ENCODE peak calls at places on chromosomes 13 and 19, in four cellular contexts. P, Y, V and X are unnamed samples.

GRCh38 chr13:110615005-110615321 is 382 bp upstream of the NAXD start:
- DNase-seq in P (no peak), Y (no peak), V (no peak), X (no peak)

GRCh38 chr13:44431150-44431549 is 57.5 kb downstream of the SERP2 start:
- DNase-seq in P (no peak), Y (no peak), V (no peak), X (no peak)

GRCh38 chr13:82062772-82063171 is 1721.8 kb upstream of the SPRY2 start:
- DNase-seq in P (no peak), Y (no peak), V (no peak), X (no peak)

GRCh38 chr13:40439928-40440327 is 226.5 kb downstream of the FOXO1 start:
- DNase-seq in P (no peak), Y (no peak), V (no peak), X (no peak)

GRCh38 chr19:39144487-39145071 is 19.0 kb downstream of the PAK4 start:
- DNase-seq in P (no peak), Y (no peak), V (peak; percentile 90), X (peak; percentile 22)

GRCh38 chr19:46787331-46788100 is 878 bp downstream of the SLC1A5 start:
- DNase-seq in P (no peak), Y (no peak), V (peak; percentile 64), X (peak; percentile 63)

GRCh38 chr13:79988573-79988972 is 352.4 kb downstream of the SPRY2 start:
- DNase-seq in P (no peak), Y (no peak), V (no peak), X (peak; percentile 83)

GRCh38 chr13:101942535-101943157 is 459.2 kb downstream of the FGF14 start:
- DNase-seq in P (no peak), Y (no peak), V (no peak), X (no peak)

GRCh38 chr19:2867025-2867991 is at the start of gene ZNF556:
- DNase-seq in P (peak; percentile 77), Y (no peak), V (no peak), X (no peak)
- TF ChIP-seq FOS in P (peak; percentile 86), Y (no peak), V (no peak), X (no peak)

DNA sequence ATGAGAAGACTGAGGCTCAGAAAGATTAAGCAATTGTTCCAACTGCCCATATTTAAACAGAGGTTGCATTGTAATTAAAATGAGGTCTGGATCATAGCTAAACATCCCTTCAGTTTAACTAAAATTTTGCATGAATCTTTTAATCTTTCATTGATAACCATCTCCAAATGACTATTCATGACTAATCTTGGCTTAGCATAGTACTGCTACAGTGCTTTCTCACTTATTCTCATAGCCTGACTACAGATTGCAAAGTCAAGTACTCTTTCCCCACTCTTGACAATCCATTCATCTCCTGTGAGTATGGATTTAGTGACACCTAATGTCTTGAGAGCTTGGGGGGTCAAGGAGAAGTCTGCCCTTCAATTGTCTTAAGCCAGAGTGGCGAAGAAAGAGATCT is 258.4 kb downstream of the RFC3 start:
- DNase-seq in P (no peak), Y (no peak), V (no peak), X (no peak)
- TF ChIP-seq FOS in P (no peak), Y (no peak), V (no peak), X (no peak)

GRCh38 chr19:29422047-29422446 is 103.7 kb upstream of the VSTM2B start:
- DNase-seq in P (no peak), Y (no peak), V (no peak), X (no peak)

GRCh38 chr19:29420482-29421185 is 105.2 kb upstream of the VSTM2B start:
- DNase-seq in P (no peak), Y (no peak), V (no peak), X (no peak)

GRCh38 chr19:29421186-29421525 is 104.6 kb upstream of the VSTM2B start:
- DNase-seq in P (no peak), Y (no peak), V (no peak), X (no peak)

GRCh38 chr19:29418106-29418684 is 107.6 kb upstream of the VSTM2B start:
- DNase-seq in P (no peak), Y (no peak), V (no peak), X (no peak)

GRCh38 chr19:29420065-29420464 is 105.7 kb upstream of the VSTM2B start:
- DNase-seq in P (no peak), Y (no peak), V (no peak), X (no peak)
- TF ChIP-seq FOS in P (no peak), Y (no peak), V (no peak), X (no peak)

DNA sequence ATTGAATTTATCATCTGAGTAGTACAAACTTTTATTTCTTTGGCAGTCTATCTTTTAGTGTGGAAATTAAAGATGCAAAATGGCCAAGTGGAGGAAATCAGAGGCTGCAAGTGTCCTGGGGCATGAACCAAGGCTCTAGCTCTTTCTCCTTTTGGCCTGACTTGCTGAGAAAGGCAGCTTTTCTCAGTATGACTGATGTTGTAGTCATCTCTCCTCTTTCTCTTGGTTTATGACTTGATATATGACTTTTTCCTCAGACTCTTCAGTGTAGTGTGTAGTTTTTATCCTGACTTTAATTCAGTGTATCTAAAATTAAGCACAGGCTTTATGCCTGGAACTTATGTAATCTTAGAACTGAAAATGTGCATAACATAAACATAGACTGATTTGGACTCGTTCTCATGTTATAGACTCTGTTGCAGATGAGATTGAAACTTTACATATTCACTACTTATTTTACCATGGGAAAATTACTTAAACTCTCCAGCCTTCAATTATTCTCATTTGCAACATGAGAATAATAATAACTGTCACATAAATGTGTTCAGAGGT is 65.8 kb downstream of the SLITRK5 start:
- DNase-seq in P (no peak), Y (no peak), V (no peak), X (no peak)
- TF ChIP-seq FOS in P (no peak), Y (no peak), V (no peak), X (no peak)

GRCh38 chr13:35475960-35476943 is at the start of gene MAB21L1:
- DNase-seq in P (no peak), Y (no peak), V (peak; percentile 24), X (peak; percentile 19)
- TF ChIP-seq FOS in P (no peak), Y (no peak), V (no peak), X (no peak)

GRCh38 chr19:11265785-11266236 is 3.5 kb upstream of the DOCK6 start:
- DNase-seq in P (peak; percentile 23), Y (no peak), V (no peak), X (no peak)

GRCh38 chr19:11269408-11269807 is 7.1 kb upstream of the DOCK6 start:
- DNase-seq in P (peak; percentile 8), Y (no peak), V (peak; percentile 93), X (peak; percentile 56)

GRCh38 chr19:11265177-11265784 is 3.0 kb upstream of the DOCK6 start:
- DNase-seq in P (peak; percentile 5), Y (no peak), V (no peak), X (no peak)

GRCh38 chr19:11267316-11268085 is 5.2 kb upstream of the DOCK6 start:
- DNase-seq in P (peak; percentile 10), Y (no peak), V (no peak), X (no peak)

GRCh38 chr19:11268783-11269267 is 6.5 kb upstream of the DOCK6 start:
- DNase-seq in P (peak; percentile 43), Y (no peak), V (peak; percentile 100), X (peak; percentile 84)
- TF ChIP-seq FOS in P (no peak), Y (no peak), V (peak; percentile 65), X (no peak)

DNA sequence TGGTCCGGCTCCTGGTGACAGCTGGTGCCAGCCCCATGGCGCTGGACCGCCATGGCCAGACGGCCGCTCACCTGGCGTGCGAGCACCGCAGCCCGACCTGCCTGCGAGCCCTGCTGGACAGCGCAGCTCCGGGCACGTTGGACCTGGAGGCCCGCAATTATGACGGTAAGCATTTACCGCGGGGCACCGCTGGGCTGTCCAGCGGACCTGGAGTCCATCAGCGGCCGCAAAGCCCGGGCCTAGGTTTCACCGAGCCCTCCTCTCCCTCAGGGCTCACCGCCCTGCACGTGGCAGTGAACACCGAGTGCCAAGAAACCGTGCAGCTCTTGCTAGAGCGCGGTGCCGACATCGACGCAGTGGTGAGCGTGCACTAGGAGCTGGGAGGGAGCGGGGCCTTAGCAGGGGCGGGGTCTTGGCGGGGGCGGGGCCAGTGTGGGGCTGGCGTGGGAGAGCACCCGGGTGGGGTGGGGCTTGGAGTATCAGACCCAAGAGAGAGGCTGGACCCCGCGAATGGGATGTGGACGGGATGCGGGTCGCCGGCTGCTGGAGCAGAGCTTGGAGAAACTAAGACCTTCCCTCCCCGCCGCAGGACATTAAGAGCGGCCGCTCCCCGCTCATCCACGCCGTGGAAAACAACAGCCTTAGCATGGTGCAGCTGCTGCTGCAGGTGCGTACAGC is 8.7 kb downstream of the BCL3 start:
- DNase-seq in P (peak; percentile 70), Y (no peak), V (no peak), X (peak; percentile 73)
- TF ChIP-seq FOS in P (no peak), Y (no peak), V (no peak), X (no peak)

DNA sequence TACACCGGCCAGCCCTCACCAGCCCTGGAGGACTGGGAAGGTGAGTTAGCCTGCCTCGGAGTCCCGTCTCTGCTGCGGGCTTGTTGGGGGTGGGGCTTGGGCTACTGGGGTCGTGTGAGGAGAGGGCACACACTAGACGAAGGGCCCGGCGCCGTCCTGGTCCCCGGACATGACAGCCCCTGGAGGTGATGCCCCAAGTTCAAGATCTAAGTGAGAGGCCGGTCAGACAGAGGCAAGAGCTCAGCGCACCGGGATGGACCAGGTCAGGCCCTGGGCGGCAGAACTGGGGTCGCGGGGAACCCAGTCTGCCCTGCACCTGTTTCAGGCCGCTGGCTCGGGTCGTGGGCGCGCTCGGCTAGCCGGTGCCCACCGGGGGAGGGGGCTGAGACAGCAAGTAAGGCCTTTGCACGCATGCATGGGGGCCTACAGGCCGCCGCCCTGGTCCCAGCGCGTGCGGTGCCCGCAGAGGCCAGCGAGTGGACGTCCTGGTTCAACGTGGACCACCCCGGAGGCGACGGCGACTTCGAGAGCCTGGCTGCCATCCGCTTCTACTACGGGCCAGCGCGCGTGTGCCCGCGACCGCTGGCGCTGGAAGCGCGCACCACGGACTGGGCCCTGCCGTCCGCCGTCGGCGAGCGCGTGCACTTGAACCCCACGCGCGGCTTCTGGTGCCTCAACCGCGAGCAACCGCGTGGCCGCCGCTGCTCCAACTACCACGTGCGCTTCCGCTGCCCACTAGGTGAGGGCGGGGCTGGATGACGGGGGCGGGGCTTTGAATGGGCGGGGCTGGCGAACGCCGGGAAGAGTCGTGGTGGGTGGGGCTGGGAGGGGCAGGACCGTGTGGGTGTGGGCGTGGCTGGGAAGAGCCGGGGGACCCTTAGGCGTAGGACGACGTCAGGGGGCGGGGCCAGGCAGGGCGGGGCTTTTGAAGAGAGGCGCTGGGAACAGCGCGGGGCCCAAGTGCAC is 2.0 kb downstream of the CILP2 start:
- DNase-seq in P (peak; percentile 97), Y (no peak), V (no peak), X (peak; percentile 46)
- TF ChIP-seq FOS in P (no peak), Y (no peak), V (no peak), X (no peak)